ENCODE peak calls at places on chromosomes 1 and 21, in nine cellular contexts. One of them, this sample, is unnamed.

GRCh38 chr1:7550981-7551380 is 220.1 kb upstream of the VAMP3 start:
- DNase-seq in adipocyte: no peak
- DNase-seq in A172: no peak
- DNase-seq in A549: no peak
- DNase-seq in thoracic aorta: no peak
- DNase-seq in anterior cingulate cortex: no peak
- DNase-seq in effector memory CD8-positive, alpha-beta T cell: no peak
- DNase-seq in activated CD4-positive, CD25-positive, alpha-beta regulatory T cell: no peak
- DNase-seq in mucosa of gallbladder: no peak
- DNase-seq in this sample: no peak

GRCh38 chr1:168303716-168304540 is 23.3 kb downstream of the TBX19 start:
- DNase-seq in thoracic aorta: no peak
- DNase-seq in A549: no peak
- DNase-seq in adipocyte: no peak
- DNase-seq in effector memory CD8-positive, alpha-beta T cell: no peak
- DNase-seq in A172: peak; percentile 29
- DNase-seq in anterior cingulate cortex: no peak
- DNase-seq in activated CD4-positive, CD25-positive, alpha-beta regulatory T cell: no peak
- DNase-seq in mucosa of gallbladder: no peak
- DNase-seq in this sample: no peak

GRCh38 chr1:25617626-25618432 is 1.2 kb downstream of the MAN1C1 start:
- DNase-seq in mucosa of gallbladder: no peak
- DNase-seq in adipocyte: no peak
- DNase-seq in activated CD4-positive, CD25-positive, alpha-beta regulatory T cell: no peak
- DNase-seq in effector memory CD8-positive, alpha-beta T cell: no peak
- DNase-seq in A549: no peak
- DNase-seq in anterior cingulate cortex: no peak
- DNase-seq in A172: no peak
- DNase-seq in thoracic aorta: no peak
- DNase-seq in this sample: no peak

GRCh38 chr1:240190881-240191385 is 99.2 kb downstream of the FMN2 start:
- DNase-seq in A549: peak; percentile 87
- DNase-seq in effector memory CD8-positive, alpha-beta T cell: no peak
- DNase-seq in thoracic aorta: no peak
- DNase-seq in mucosa of gallbladder: peak; percentile 11
- DNase-seq in adipocyte: peak; percentile 95
- DNase-seq in activated CD4-positive, CD25-positive, alpha-beta regulatory T cell: no peak
- DNase-seq in A172: peak; percentile 93
- DNase-seq in anterior cingulate cortex: no peak
- DNase-seq in this sample: peak; percentile 72

GRCh38 chr21:36041910-36042309 is 18.4 kb downstream of the SETD4 start:
- DNase-seq in mucosa of gallbladder: no peak
- DNase-seq in anterior cingulate cortex: no peak
- DNase-seq in adipocyte: no peak
- DNase-seq in activated CD4-positive, CD25-positive, alpha-beta regulatory T cell: no peak
- DNase-seq in effector memory CD8-positive, alpha-beta T cell: no peak
- DNase-seq in thoracic aorta: no peak
- DNase-seq in A549: no peak
- DNase-seq in A172: no peak
- DNase-seq in this sample: no peak

GRCh38 chr1:41456847-41457540 is 27.5 kb downstream of the EDN2 start:
- DNase-seq in activated CD4-positive, CD25-positive, alpha-beta regulatory T cell: no peak
- DNase-seq in mucosa of gallbladder: peak; percentile 19
- DNase-seq in A549: no peak
- DNase-seq in A172: no peak
- DNase-seq in effector memory CD8-positive, alpha-beta T cell: no peak
- DNase-seq in adipocyte: no peak
- DNase-seq in anterior cingulate cortex: no peak
- DNase-seq in thoracic aorta: no peak
- DNase-seq in this sample: no peak

GRCh38 chr1:184186167-184186566 is 134.6 kb downstream of the TSEN15 start:
- DNase-seq in adipocyte: no peak
- DNase-seq in activated CD4-positive, CD25-positive, alpha-beta regulatory T cell: no peak
- DNase-seq in mucosa of gallbladder: no peak
- DNase-seq in A172: no peak
- DNase-seq in effector memory CD8-positive, alpha-beta T cell: no peak
- DNase-seq in thoracic aorta: no peak
- DNase-seq in A549: no peak
- DNase-seq in anterior cingulate cortex: no peak
- DNase-seq in this sample: no peak

GRCh38 chr1:76279387-76279748 is 204.8 kb downstream of the ST6GALNAC3 start:
- DNase-seq in A172: no peak
- DNase-seq in mucosa of gallbladder: no peak
- DNase-seq in adipocyte: no peak
- DNase-seq in effector memory CD8-positive, alpha-beta T cell: no peak
- DNase-seq in activated CD4-positive, CD25-positive, alpha-beta regulatory T cell: no peak
- DNase-seq in thoracic aorta: no peak
- DNase-seq in A549: no peak
- DNase-seq in anterior cingulate cortex: no peak
- DNase-seq in this sample: no peak

GRCh38 chr1:226520640-226521355 is 27.8 kb upstream of the STUM start:
- DNase-seq in anterior cingulate cortex: no peak
- DNase-seq in A549: no peak
- DNase-seq in mucosa of gallbladder: no peak
- DNase-seq in A172: no peak
- DNase-seq in adipocyte: no peak
- DNase-seq in thoracic aorta: no peak
- DNase-seq in activated CD4-positive, CD25-positive, alpha-beta regulatory T cell: no peak
- DNase-seq in effector memory CD8-positive, alpha-beta T cell: no peak
- DNase-seq in this sample: no peak

GRCh38 chr1:41573803-41574713 is 89.6 kb upstream of the EDN2 start:
- DNase-seq in A172: peak; percentile 73
- DNase-seq in anterior cingulate cortex: peak; percentile 77
- DNase-seq in adipocyte: peak; percentile 95
- DNase-seq in thoracic aorta: peak; percentile 36
- DNase-seq in activated CD4-positive, CD25-positive, alpha-beta regulatory T cell: peak; percentile 68
- DNase-seq in effector memory CD8-positive, alpha-beta T cell: peak; percentile 74
- DNase-seq in mucosa of gallbladder: peak; percentile 87
- DNase-seq in A549: peak; percentile 65
- DNase-seq in this sample: peak; percentile 63

GRCh38 chr21:41583274-41583790 is 75.4 kb upstream of the TMPRSS2 start:
- DNase-seq in thoracic aorta: no peak
- DNase-seq in mucosa of gallbladder: peak; percentile 72
- DNase-seq in A549: peak; percentile 14
- DNase-seq in A172: no peak
- DNase-seq in adipocyte: no peak
- DNase-seq in anterior cingulate cortex: no peak
- DNase-seq in effector memory CD8-positive, alpha-beta T cell: no peak
- DNase-seq in activated CD4-positive, CD25-positive, alpha-beta regulatory T cell: no peak
- DNase-seq in this sample: no peak

GRCh38 chr1:110235181-110235838 is 25.2 kb downstream of the KCNC4 start:
- DNase-seq in thoracic aorta: no peak
- DNase-seq in A172: no peak
- DNase-seq in mucosa of gallbladder: peak; percentile 71
- DNase-seq in A549: no peak
- DNase-seq in effector memory CD8-positive, alpha-beta T cell: no peak
- DNase-seq in adipocyte: no peak
- DNase-seq in activated CD4-positive, CD25-positive, alpha-beta regulatory T cell: no peak
- DNase-seq in anterior cingulate cortex: no peak
- DNase-seq in this sample: no peak

GRCh38 chr1:203589201-203589600 is 37.4 kb upstream of the ATP2B4 start:
- DNase-seq in activated CD4-positive, CD25-positive, alpha-beta regulatory T cell: no peak
- DNase-seq in thoracic aorta: no peak
- DNase-seq in anterior cingulate cortex: no peak
- DNase-seq in mucosa of gallbladder: no peak
- DNase-seq in A549: no peak
- DNase-seq in effector memory CD8-positive, alpha-beta T cell: no peak
- DNase-seq in adipocyte: no peak
- DNase-seq in A172: no peak
- DNase-seq in this sample: peak; percentile 28

GRCh38 chr21:39613029-39613934 is 542 bp downstream of the B3GALT5 start:
- DNase-seq in effector memory CD8-positive, alpha-beta T cell: no peak
- DNase-seq in adipocyte: peak; percentile 47
- DNase-seq in anterior cingulate cortex: no peak
- DNase-seq in mucosa of gallbladder: no peak
- DNase-seq in A172: no peak
- DNase-seq in A549: no peak
- DNase-seq in activated CD4-positive, CD25-positive, alpha-beta regulatory T cell: no peak
- DNase-seq in thoracic aorta: no peak
- DNase-seq in this sample: no peak

GRCh38 chr1:82387070-82387366 is 586.3 kb downstream of the ADGRL2 start:
- DNase-seq in activated CD4-positive, CD25-positive, alpha-beta regulatory T cell: no peak
- DNase-seq in thoracic aorta: no peak
- DNase-seq in mucosa of gallbladder: no peak
- DNase-seq in A172: no peak
- DNase-seq in A549: no peak
- DNase-seq in adipocyte: no peak
- DNase-seq in effector memory CD8-positive, alpha-beta T cell: no peak
- DNase-seq in anterior cingulate cortex: no peak
- DNase-seq in this sample: no peak

GRCh38 chr21:42685036-42685435 is 31.6 kb downstream of the PDE9A start:
- DNase-seq in thoracic aorta: no peak
- DNase-seq in mucosa of gallbladder: no peak
- DNase-seq in A549: no peak
- DNase-seq in anterior cingulate cortex: no peak
- DNase-seq in A172: no peak
- DNase-seq in effector memory CD8-positive, alpha-beta T cell: no peak
- DNase-seq in adipocyte: no peak
- DNase-seq in activated CD4-positive, CD25-positive, alpha-beta regulatory T cell: no peak
- DNase-seq in this sample: no peak

GRCh38 chr1:236568285-236568894 is 35.9 kb downstream of the HEATR1 start:
- DNase-seq in effector memory CD8-positive, alpha-beta T cell: no peak
- DNase-seq in A549: no peak
- DNase-seq in anterior cingulate cortex: no peak
- DNase-seq in thoracic aorta: no peak
- DNase-seq in adipocyte: peak; percentile 68
- DNase-seq in activated CD4-positive, CD25-positive, alpha-beta regulatory T cell: no peak
- DNase-seq in A172: no peak
- DNase-seq in mucosa of gallbladder: no peak
- DNase-seq in this sample: no peak

GRCh38 chr21:44314561-44314960 is 14.7 kb downstream of the PFKL start:
- DNase-seq in anterior cingulate cortex: no peak
- DNase-seq in thoracic aorta: no peak
- DNase-seq in adipocyte: no peak
- DNase-seq in A172: no peak
- DNase-seq in A549: no peak
- DNase-seq in effector memory CD8-positive, alpha-beta T cell: no peak
- DNase-seq in mucosa of gallbladder: no peak
- DNase-seq in activated CD4-positive, CD25-positive, alpha-beta regulatory T cell: no peak
- DNase-seq in this sample: no peak

GRCh38 chr1:46517010-46517600 is 27.5 kb downstream of the DMBX1 start:
- DNase-seq in A549: peak; percentile 34
- DNase-seq in mucosa of gallbladder: peak; percentile 88
- DNase-seq in A172: peak; percentile 36
- DNase-seq in activated CD4-positive, CD25-positive, alpha-beta regulatory T cell: no peak
- DNase-seq in thoracic aorta: no peak
- DNase-seq in anterior cingulate cortex: no peak
- DNase-seq in effector memory CD8-positive, alpha-beta T cell: no peak
- DNase-seq in adipocyte: no peak
- DNase-seq in this sample: no peak

GRCh38 chr1:213738658-213739057 is 249.1 kb upstream of the PROX1 start:
- DNase-seq in activated CD4-positive, CD25-positive, alpha-beta regulatory T cell: no peak
- DNase-seq in adipocyte: no peak
- DNase-seq in effector memory CD8-positive, alpha-beta T cell: no peak
- DNase-seq in mucosa of gallbladder: no peak
- DNase-seq in A172: no peak
- DNase-seq in anterior cingulate cortex: no peak
- DNase-seq in thoracic aorta: no peak
- DNase-seq in A549: no peak
- DNase-seq in this sample: no peak

GRCh38 chr1:211912064-211912463 is 81.5 kb upstream of the LPGAT1 start:
- DNase-seq in activated CD4-positive, CD25-positive, alpha-beta regulatory T cell: no peak
- DNase-seq in anterior cingulate cortex: no peak
- DNase-seq in effector memory CD8-positive, alpha-beta T cell: no peak
- DNase-seq in mucosa of gallbladder: no peak
- DNase-seq in A549: peak; percentile 70
- DNase-seq in thoracic aorta: no peak
- DNase-seq in A172: peak; percentile 13
- DNase-seq in adipocyte: no peak
- DNase-seq in this sample: no peak

GRCh38 chr21:27564684-27565280 is 597.9 kb upstream of the ADAMTS5 start:
- DNase-seq in mucosa of gallbladder: peak; percentile 23
- DNase-seq in anterior cingulate cortex: peak; percentile 7
- DNase-seq in effector memory CD8-positive, alpha-beta T cell: no peak
- DNase-seq in A549: peak; percentile 16
- DNase-seq in activated CD4-positive, CD25-positive, alpha-beta regulatory T cell: no peak
- DNase-seq in A172: peak; percentile 51
- DNase-seq in thoracic aorta: no peak
- DNase-seq in adipocyte: peak; percentile 75
- DNase-seq in this sample: peak; percentile 31